ENCODE peak calls at places on chromosomes 16 and 17, in nine cellular contexts. One of them, this sample, is unnamed.

GRCh38 chr16:75289189-75289588 is 37.8 kb upstream of the BCAR1 start:
- DNase-seq in neural progenitor cell: no peak
- DNase-seq in colonic mucosa: no peak
- DNase-seq in CD4-positive, CD25-positive, alpha-beta regulatory T cell: no peak
- DNase-seq in K562: no peak
- DNase-seq in heart right ventricle: no peak
- DNase-seq in transverse colon: no peak
- DNase-seq in HAP-1: no peak
- DNase-seq in adrenal gland: no peak
- DNase-seq in this sample: no peak

GRCh38 chr16:68368602-68368944 is 57.8 kb downstream of the PRMT7 start:
- DNase-seq in neural progenitor cell: peak; percentile 36
- DNase-seq in colonic mucosa: no peak
- DNase-seq in CD4-positive, CD25-positive, alpha-beta regulatory T cell: no peak
- DNase-seq in K562: no peak
- DNase-seq in heart right ventricle: no peak
- DNase-seq in transverse colon: no peak
- DNase-seq in HAP-1: no peak
- DNase-seq in adrenal gland: no peak
- DNase-seq in this sample: no peak

GRCh38 chr16:78925071-78925714 is 675.3 kb downstream of the MAF start:
- DNase-seq in neural progenitor cell: peak; percentile 28
- DNase-seq in colonic mucosa: peak; percentile 32
- DNase-seq in CD4-positive, CD25-positive, alpha-beta regulatory T cell: peak; percentile 9
- DNase-seq in K562: peak; percentile 68
- DNase-seq in heart right ventricle: peak; percentile 23
- DNase-seq in transverse colon: peak; percentile 41
- DNase-seq in HAP-1: no peak
- DNase-seq in adrenal gland: peak; percentile 38
- DNase-seq in this sample: peak; percentile 74

GRCh38 chr17:29179232-29180036 is 764 bp downstream of the MYO18A start:
- DNase-seq in neural progenitor cell: peak; percentile 89
- DNase-seq in colonic mucosa: peak; percentile 95
- DNase-seq in CD4-positive, CD25-positive, alpha-beta regulatory T cell: no peak
- DNase-seq in K562: peak; percentile 87
- DNase-seq in heart right ventricle: peak; percentile 54
- DNase-seq in transverse colon: peak; percentile 88
- DNase-seq in HAP-1: peak; percentile 8
- DNase-seq in adrenal gland: peak; percentile 47
- DNase-seq in this sample: no peak

GRCh38 chr17:48630009-48630924 is 4.1 kb upstream of the HOXB9 start:
- DNase-seq in neural progenitor cell: no peak
- DNase-seq in colonic mucosa: peak; percentile 62
- DNase-seq in CD4-positive, CD25-positive, alpha-beta regulatory T cell: no peak
- DNase-seq in K562: no peak
- DNase-seq in heart right ventricle: no peak
- DNase-seq in transverse colon: no peak
- DNase-seq in HAP-1: no peak
- DNase-seq in adrenal gland: no peak
- DNase-seq in this sample: no peak

GRCh38 chr16:25014500-25015147 is 545 bp downstream of the ARHGAP17 start:
- DNase-seq in neural progenitor cell: peak; percentile 77
- DNase-seq in colonic mucosa: peak; percentile 63
- DNase-seq in CD4-positive, CD25-positive, alpha-beta regulatory T cell: peak; percentile 23
- DNase-seq in K562: no peak
- DNase-seq in heart right ventricle: peak; percentile 51
- DNase-seq in transverse colon: peak; percentile 47
- DNase-seq in HAP-1: peak; percentile 46
- DNase-seq in adrenal gland: peak; percentile 54
- DNase-seq in this sample: peak; percentile 68

GRCh38 chr17:67239597-67239996 is 5.4 kb downstream of the HELZ start:
- DNase-seq in neural progenitor cell: no peak
- DNase-seq in colonic mucosa: no peak
- DNase-seq in CD4-positive, CD25-positive, alpha-beta regulatory T cell: no peak
- DNase-seq in K562: no peak
- DNase-seq in heart right ventricle: no peak
- DNase-seq in transverse colon: no peak
- DNase-seq in HAP-1: no peak
- DNase-seq in adrenal gland: peak; percentile 37
- DNase-seq in this sample: no peak

GRCh38 chr17:9473716-9474115 is 101.9 kb downstream of the STX8 start:
- DNase-seq in neural progenitor cell: no peak
- DNase-seq in colonic mucosa: no peak
- DNase-seq in CD4-positive, CD25-positive, alpha-beta regulatory T cell: no peak
- DNase-seq in K562: no peak
- DNase-seq in heart right ventricle: no peak
- DNase-seq in transverse colon: no peak
- DNase-seq in HAP-1: peak; percentile 31
- DNase-seq in adrenal gland: no peak
- DNase-seq in this sample: no peak

GRCh38 chr17:13562271-13562800 is 39.4 kb downstream of the HS3ST3A1 start:
- DNase-seq in neural progenitor cell: no peak
- DNase-seq in colonic mucosa: no peak
- DNase-seq in CD4-positive, CD25-positive, alpha-beta regulatory T cell: no peak
- DNase-seq in K562: no peak
- DNase-seq in heart right ventricle: no peak
- DNase-seq in transverse colon: no peak
- DNase-seq in HAP-1: no peak
- DNase-seq in adrenal gland: no peak
- DNase-seq in this sample: no peak

GRCh38 chr16:79599256-79599836 is 1.2 kb downstream of the MAF start:
- DNase-seq in neural progenitor cell: peak; percentile 74
- DNase-seq in colonic mucosa: no peak
- DNase-seq in CD4-positive, CD25-positive, alpha-beta regulatory T cell: peak; percentile 24
- DNase-seq in K562: no peak
- DNase-seq in heart right ventricle: peak; percentile 47
- DNase-seq in transverse colon: no peak
- DNase-seq in HAP-1: no peak
- DNase-seq in adrenal gland: peak; percentile 40
- DNase-seq in this sample: no peak

GRCh38 chr17:77591231-77591785 is 367.2 kb upstream of the TNRC6C start:
- DNase-seq in neural progenitor cell: no peak
- DNase-seq in colonic mucosa: peak; percentile 71
- DNase-seq in CD4-positive, CD25-positive, alpha-beta regulatory T cell: no peak
- DNase-seq in K562: no peak
- DNase-seq in heart right ventricle: no peak
- DNase-seq in transverse colon: peak; percentile 44
- DNase-seq in HAP-1: no peak
- DNase-seq in adrenal gland: no peak
- DNase-seq in this sample: no peak

GRCh38 chr16:85554114-85554790 is 58.9 kb upstream of the GSE1 start:
- DNase-seq in neural progenitor cell: peak; percentile 71
- DNase-seq in colonic mucosa: peak; percentile 83
- DNase-seq in CD4-positive, CD25-positive, alpha-beta regulatory T cell: peak; percentile 48
- DNase-seq in K562: peak; percentile 47
- DNase-seq in heart right ventricle: peak; percentile 53
- DNase-seq in transverse colon: peak; percentile 83
- DNase-seq in HAP-1: peak; percentile 75
- DNase-seq in adrenal gland: peak; percentile 67
- DNase-seq in this sample: peak; percentile 66

GRCh38 chr16:558298-559020 is 1.7 kb upstream of the PRR35 start:
- DNase-seq in neural progenitor cell: no peak
- DNase-seq in colonic mucosa: no peak
- DNase-seq in CD4-positive, CD25-positive, alpha-beta regulatory T cell: no peak
- DNase-seq in K562: no peak
- DNase-seq in heart right ventricle: peak; percentile 54
- DNase-seq in transverse colon: no peak
- DNase-seq in HAP-1: no peak
- DNase-seq in adrenal gland: no peak
- DNase-seq in this sample: peak; percentile 89

GRCh38 chr16:84085271-84085667 is 31.5 kb downstream of the MBTPS1 start:
- DNase-seq in neural progenitor cell: no peak
- DNase-seq in colonic mucosa: no peak
- DNase-seq in CD4-positive, CD25-positive, alpha-beta regulatory T cell: no peak
- DNase-seq in K562: no peak
- DNase-seq in heart right ventricle: no peak
- DNase-seq in transverse colon: no peak
- DNase-seq in HAP-1: no peak
- DNase-seq in adrenal gland: no peak
- DNase-seq in this sample: no peak
- H3K4me3 ChIP-seq in neural progenitor cell: no peak overlapping the region
- H3K4me3 ChIP-seq in colonic mucosa: no peak overlapping the region
- H3K4me3 ChIP-seq in CD4-positive, CD25-positive, alpha-beta regulatory T cell: no peak overlapping the region
- H3K4me3 ChIP-seq in K562: no peak overlapping the region
- H3K4me3 ChIP-seq in heart right ventricle: no peak overlapping the region
- H3K4me3 ChIP-seq in transverse colon: no peak overlapping the region
- H3K4me3 ChIP-seq in HAP-1: no peak overlapping the region
- H3K4me3 ChIP-seq in adrenal gland: no peak overlapping the region
- H3K4me3 ChIP-seq in this sample: no peak overlapping the region

GRCh38 chr16:86597126-86597879 is 19.0 kb downstream of the FOXL1 start:
- DNase-seq in neural progenitor cell: no peak
- DNase-seq in colonic mucosa: no peak
- DNase-seq in CD4-positive, CD25-positive, alpha-beta regulatory T cell: no peak
- DNase-seq in K562: no peak
- DNase-seq in heart right ventricle: no peak
- DNase-seq in transverse colon: no peak
- DNase-seq in HAP-1: no peak
- DNase-seq in adrenal gland: no peak
- DNase-seq in this sample: no peak

GRCh38 chr16:86597880-86598606 is 19.7 kb downstream of the FOXL1 start:
- DNase-seq in neural progenitor cell: no peak
- DNase-seq in colonic mucosa: no peak
- DNase-seq in CD4-positive, CD25-positive, alpha-beta regulatory T cell: no peak
- DNase-seq in K562: peak; percentile 37
- DNase-seq in heart right ventricle: no peak
- DNase-seq in transverse colon: no peak
- DNase-seq in HAP-1: no peak
- DNase-seq in adrenal gland: no peak
- DNase-seq in this sample: peak; percentile 70

GRCh38 chr16:86601356-86601755 is 23.0 kb downstream of the FOXL1 start:
- DNase-seq in neural progenitor cell: no peak
- DNase-seq in colonic mucosa: no peak
- DNase-seq in CD4-positive, CD25-positive, alpha-beta regulatory T cell: no peak
- DNase-seq in K562: no peak
- DNase-seq in heart right ventricle: no peak
- DNase-seq in transverse colon: no peak
- DNase-seq in HAP-1: no peak
- DNase-seq in adrenal gland: no peak
- DNase-seq in this sample: no peak

GRCh38 chr16:86595983-86596605 is 17.7 kb downstream of the FOXL1 start:
- DNase-seq in neural progenitor cell: no peak
- DNase-seq in colonic mucosa: no peak
- DNase-seq in CD4-positive, CD25-positive, alpha-beta regulatory T cell: no peak
- DNase-seq in K562: no peak
- DNase-seq in heart right ventricle: no peak
- DNase-seq in transverse colon: no peak
- DNase-seq in HAP-1: no peak
- DNase-seq in adrenal gland: no peak
- DNase-seq in this sample: no peak

DNA sequence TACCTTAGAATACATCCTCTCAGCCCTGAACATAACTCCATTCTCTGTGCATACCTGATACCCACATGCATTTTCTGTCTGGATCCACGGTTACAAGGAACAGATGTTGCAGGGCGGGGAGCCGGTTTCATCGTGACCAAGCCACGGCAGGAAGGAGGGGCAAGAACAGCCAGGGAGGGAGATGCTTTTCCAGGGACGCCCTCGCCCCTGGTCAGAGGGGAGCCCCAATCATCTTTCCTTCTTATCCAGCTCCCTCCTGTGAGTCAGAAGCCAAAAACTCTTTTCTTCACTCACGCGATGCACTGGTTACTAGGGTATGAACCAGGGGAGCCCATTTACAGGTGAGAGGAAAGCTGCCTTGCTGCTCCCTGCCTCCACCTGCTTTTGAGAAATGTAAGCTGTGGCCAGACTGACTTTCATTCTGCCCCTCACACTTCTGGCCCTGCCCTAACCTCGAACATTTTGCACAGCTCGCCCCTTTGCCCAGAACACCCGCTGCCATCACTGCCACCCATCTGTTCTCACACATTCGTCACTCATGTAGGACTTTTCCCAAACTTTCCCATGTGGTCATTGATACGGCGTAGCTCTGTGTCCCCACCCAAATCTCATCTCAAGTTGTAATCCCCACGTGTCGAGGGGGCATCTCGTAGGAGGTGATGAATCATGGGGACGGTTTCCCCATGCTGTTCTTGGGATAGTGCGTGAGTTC is 20.4 kb downstream of the FOXL1 start:
- DNase-seq in neural progenitor cell: no peak
- DNase-seq in colonic mucosa: no peak
- DNase-seq in CD4-positive, CD25-positive, alpha-beta regulatory T cell: no peak
- DNase-seq in K562: no peak
- DNase-seq in heart right ventricle: no peak
- DNase-seq in transverse colon: no peak
- DNase-seq in HAP-1: no peak
- DNase-seq in adrenal gland: no peak
- DNase-seq in this sample: no peak
- H3K4me3 ChIP-seq in neural progenitor cell: no peak overlapping the region
- H3K4me3 ChIP-seq in colonic mucosa: no peak overlapping the region
- H3K4me3 ChIP-seq in CD4-positive, CD25-positive, alpha-beta regulatory T cell: no peak overlapping the region
- H3K4me3 ChIP-seq in K562: no peak overlapping the region
- H3K4me3 ChIP-seq in heart right ventricle: no peak overlapping the region
- H3K4me3 ChIP-seq in transverse colon: no peak overlapping the region
- H3K4me3 ChIP-seq in HAP-1: no peak overlapping the region
- H3K4me3 ChIP-seq in adrenal gland: no peak overlapping the region
- H3K4me3 ChIP-seq in this sample: no peak overlapping the region

DNA sequence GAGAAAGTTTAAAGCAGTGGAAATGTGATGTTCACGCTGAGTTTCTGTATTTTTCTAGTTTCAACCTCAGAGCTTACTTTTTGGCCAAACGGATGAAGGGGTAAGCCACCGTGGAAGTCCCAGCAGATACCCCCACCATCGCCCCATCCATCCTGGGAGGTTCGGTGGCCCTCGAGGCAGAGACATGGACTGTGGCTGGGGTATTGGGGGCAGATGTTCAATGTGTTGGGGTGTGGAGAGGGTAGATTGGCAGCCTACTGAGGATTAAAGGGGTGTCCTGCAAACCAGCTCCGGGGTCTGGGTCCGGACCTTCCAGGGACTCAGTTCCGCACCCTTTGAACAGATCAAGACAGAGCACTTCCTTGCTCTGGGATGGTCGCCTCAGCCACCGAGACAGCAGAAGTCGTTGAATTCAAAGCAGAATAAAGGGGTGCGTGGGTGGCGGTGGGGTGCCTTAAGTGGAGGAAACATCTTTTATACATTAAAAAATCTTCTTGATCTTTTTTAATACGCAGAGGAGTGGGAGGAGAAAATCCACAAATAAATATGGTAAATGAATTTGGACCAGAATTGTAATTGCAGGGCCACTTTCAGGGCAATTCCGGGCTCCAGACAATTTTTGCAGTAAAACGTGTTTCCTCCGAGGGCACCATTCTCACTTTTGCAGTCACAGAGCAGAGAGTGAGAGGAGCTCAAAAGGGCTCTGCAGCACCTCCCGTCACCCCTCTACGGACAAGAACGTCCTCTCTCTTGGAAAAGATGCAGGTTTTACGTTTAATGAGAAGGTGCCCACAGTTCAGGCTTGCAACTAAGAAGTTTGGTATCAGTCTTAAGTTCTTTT is 8.2 kb upstream of the CBX8 start:
- DNase-seq in neural progenitor cell: no peak
- DNase-seq in colonic mucosa: no peak
- DNase-seq in CD4-positive, CD25-positive, alpha-beta regulatory T cell: no peak
- DNase-seq in K562: no peak
- DNase-seq in heart right ventricle: no peak
- DNase-seq in transverse colon: no peak
- DNase-seq in HAP-1: no peak
- DNase-seq in adrenal gland: no peak
- DNase-seq in this sample: no peak
- H3K4me3 ChIP-seq in neural progenitor cell: no peak overlapping the region
- H3K4me3 ChIP-seq in colonic mucosa: no peak overlapping the region
- H3K4me3 ChIP-seq in CD4-positive, CD25-positive, alpha-beta regulatory T cell: no peak overlapping the region
- H3K4me3 ChIP-seq in K562: no peak overlapping the region
- H3K4me3 ChIP-seq in heart right ventricle: no peak overlapping the region
- H3K4me3 ChIP-seq in transverse colon: no peak overlapping the region
- H3K4me3 ChIP-seq in HAP-1: no peak overlapping the region
- H3K4me3 ChIP-seq in adrenal gland: no peak overlapping the region
- H3K4me3 ChIP-seq in this sample: peak overlapping the region; percentile 60

GRCh38 chr17:78766743-78767294 is 15.3 kb downstream of the CYTH1 start:
- DNase-seq in neural progenitor cell: no peak
- DNase-seq in colonic mucosa: no peak
- DNase-seq in CD4-positive, CD25-positive, alpha-beta regulatory T cell: no peak
- DNase-seq in K562: no peak
- DNase-seq in heart right ventricle: no peak
- DNase-seq in transverse colon: no peak
- DNase-seq in HAP-1: no peak
- DNase-seq in adrenal gland: no peak
- DNase-seq in this sample: no peak
- H3K4me3 ChIP-seq in neural progenitor cell: no peak overlapping the region
- H3K4me3 ChIP-seq in colonic mucosa: no peak overlapping the region
- H3K4me3 ChIP-seq in CD4-positive, CD25-positive, alpha-beta regulatory T cell: peak overlapping the region; percentile 64
- H3K4me3 ChIP-seq in K562: no peak overlapping the region
- H3K4me3 ChIP-seq in heart right ventricle: no peak overlapping the region
- H3K4me3 ChIP-seq in transverse colon: no peak overlapping the region
- H3K4me3 ChIP-seq in HAP-1: no peak overlapping the region
- H3K4me3 ChIP-seq in adrenal gland: no peak overlapping the region
- H3K4me3 ChIP-seq in this sample: no peak overlapping the region